ENCODE peak calls at places on chromosome 16, in seven cellular contexts. V, M, K, F, S, H and T are unnamed samples.

GRCh38 chr16:8026450-8026849 is 563.9 kb downstream of the TMEM114 start:
- DNase-seq in V (no peak), H (peak), K (no peak), F (no peak), S (no peak), M (no peak), T (no peak)

GRCh38 chr16:67236551-67237395 is 9.8 kb downstream of the TMEM208 start:
- DNase-seq in V (no peak), H (peak), F (no peak), S (peak), M (peak), K (peak), T (peak)

GRCh38 chr16:35747658-35748455 is 2288.4 kb downstream of the TP53TG3F start:
- DNase-seq in S (no peak), M (no peak), F (no peak), H (no peak), K (no peak), V (no peak), T (no peak)

GRCh38 chr16:782263-782662 is 5.9 kb downstream of the RPUSD1 start:
- DNase-seq in M (no peak), K (no peak), S (no peak), F (no peak), V (no peak), H (no peak), T (no peak)

GRCh38 chr16:75764154-75764768 is 38.0 kb upstream of the CPHXL start:
- DNase-seq in V (peak), S (peak), M (peak), H (peak), F (peak), K (peak), T (peak)

GRCh38 chr16:48611329-48612137 is 1.6 kb upstream of the N4BP1 start:
- DNase-seq in K (peak), M (no peak), S (peak), H (peak), V (no peak), F (no peak), T (peak)

GRCh38 chr16:31713945-31714898 is 159.4 kb upstream of the ZNF267 start:
- DNase-seq in S (no peak), K (no peak), F (no peak), H (peak), V (no peak), M (no peak), T (no peak)

GRCh38 chr16:68200120-68200783 is 35.7 kb downstream of the ESRP2 start:
- DNase-seq in M (no peak), S (no peak), K (no peak), H (peak), F (no peak), V (no peak), T (no peak)

GRCh38 chr16:30950516-30951073 is 1.7 kb downstream of the ORAI3 start:
- DNase-seq in H (no peak), V (no peak), F (no peak), S (no peak), M (no peak), K (no peak), T (no peak)

GRCh38 chr16:30357715-30358576 is 2.8 kb upstream of the CD2BP2 start:
- DNase-seq in H (no peak), V (no peak), S (no peak), M (no peak), F (no peak), K (no peak), T (no peak)

GRCh38 chr16:75060708-75061107 is 55.9 kb downstream of the LDHD start:
- DNase-seq in S (no peak), M (no peak), F (no peak), V (no peak), K (no peak), H (no peak), T (no peak)

GRCh38 chr16:85173981-85174751 is 61.9 kb upstream of the CIBAR2 start:
- DNase-seq in H (peak), V (no peak), F (no peak), S (no peak), K (no peak), M (no peak), T (peak)

GRCh38 chr16:57822861-57823260 is 20.6 kb upstream of the KIFC3 start:
- DNase-seq in K (no peak), M (no peak), H (no peak), V (no peak), S (no peak), F (no peak), T (no peak)

GRCh38 chr16:49484454-49484853 is 110.8 kb downstream of the C16orf78 start:
- DNase-seq in V (peak), H (peak), M (no peak), K (peak), S (no peak), F (peak), T (peak)

GRCh38 chr16:67030221-67030962 is 1.4 kb downstream of the CBFB start:
- DNase-seq in S (no peak), M (no peak), K (no peak), V (no peak), H (no peak), F (no peak), T (no peak)

GRCh38 chr16:11621920-11622651 is 35.4 kb upstream of the LITAF start:
- DNase-seq in M (no peak), S (peak), F (no peak), K (peak), V (no peak), H (no peak), T (no peak)

GRCh38 chr16:20910781-20911321 is 10.3 kb downstream of the LYRM1 start:
- DNase-seq in K (no peak), H (no peak), S (no peak), V (no peak), F (no peak), M (no peak), T (peak)

GRCh38 chr16:49932943-49933342 is 77.0 kb upstream of the ZNF423 start:
- DNase-seq in M (no peak), K (no peak), S (no peak), H (peak), V (no peak), F (no peak), T (no peak)

GRCh38 chr16:11493531-11493929 is 93.2 kb downstream of the LITAF start:
- DNase-seq in S (no peak), K (no peak), F (no peak), H (peak), V (no peak), M (no peak), T (no peak)

GRCh38 chr16:20610192-20610891 is 34.2 kb upstream of the ACSM2B start:
- DNase-seq in H (no peak), F (no peak), S (no peak), M (no peak), V (no peak), K (no peak), T (no peak)

GRCh38 chr16:89921131-89921698 is 1.9 kb upstream of the TUBB3 start:
- DNase-seq in M (no peak), V (no peak), H (peak), S (no peak), F (peak), K (no peak), T (no peak)